ENCODE peak calls at places on chromosomes 13 and 19, in six cellular contexts. K is HepG2, B is mammary epithelial cell, S is fibroblast of lung, G is GM23338, W is endothelial cell of umbilical vein. E is an unnamed sample.

GRCh38 chr13:100454876-100455275 is 133.7 kb downstream of the GGACT start:
- DNase-seq in B (peak), S (peak), G (no peak), K (no peak), W (peak), E (peak)

GRCh38 chr19:2484178-2484937 is 8.4 kb downstream of the GADD45B start:
- DNase-seq in K (no peak), W (no peak), G (no peak), B (no peak), S (no peak), E (peak)

GRCh38 chr13:59345316-59345715 is 818.4 kb downstream of the DIAPH3 start:
- DNase-seq in W (peak), K (no peak), S (peak), G (no peak), B (no peak), E (no peak)

GRCh38 chr13:104015646-104016396 is 949.6 kb upstream of the SLC10A2 start:
- DNase-seq in G (no peak), B (no peak), K (no peak), S (peak), W (peak), E (no peak)

GRCh38 chr19:43634877-43635560 is 4.6 kb downstream of the CADM4 start:
- DNase-seq in S (no peak), G (peak), K (peak), W (no peak), B (no peak), E (no peak)

GRCh38 chr13:73754727-73755292 is 379.4 kb downstream of the KLF12 start:
- DNase-seq in K (peak), W (peak), S (peak), B (peak), G (peak), E (peak)

GRCh38 chr13:104043184-104043583 is 977.0 kb upstream of the SLC10A2 start:
- DNase-seq in B (peak), K (no peak), G (no peak), W (no peak), S (peak), E (no peak)

GRCh38 chr13:114002009-114002544 is 28.2 kb upstream of the C13orf46 start:
- DNase-seq in K (no peak), S (no peak), B (no peak), W (no peak), G (peak), E (no peak)

GRCh38 chr19:46181386-46181774 is 33.3 kb downstream of the IGFL2 start:
- DNase-seq in G (no peak), K (no peak), S (peak), W (no peak), B (no peak), E (no peak)

GRCh38 chr13:30346159-30346788 is 38.9 kb upstream of the KATNAL1 start:
- DNase-seq in W (no peak), S (no peak), G (no peak), K (no peak), B (peak), E (peak)

GRCh38 chr13:52371736-52372247 is 34.2 kb downstream of the THSD1 start:
- DNase-seq in S (peak), G (no peak), K (peak), B (peak), W (peak), E (peak)

GRCh38 chr19:38718747-38719543 is 25.3 kb downstream of the CAPN12 start:
- DNase-seq in G (peak), K (no peak), S (peak), W (no peak), B (peak), E (peak)
- TF ChIP-seq CTCF in G (peak), K (peak), S (no peak), W (peak), B (peak), E (no peak)

GRCh38 chr19:32936065-32936464 is 35.7 kb downstream of the CEP89 start:
- DNase-seq in W (no peak), B (no peak), K (no peak), S (no peak), G (no peak), E (no peak)

GRCh38 chr19:32933571-32933970 is 38.2 kb downstream of the CEP89 start:
- DNase-seq in K (no peak), G (no peak), B (no peak), S (no peak), W (no peak), E (no peak)

GRCh38 chr19:32930567-32930966 is 41.2 kb downstream of the CEP89 start:
- DNase-seq in W (no peak), G (no peak), B (no peak), S (no peak), K (no peak), E (no peak)

DNA sequence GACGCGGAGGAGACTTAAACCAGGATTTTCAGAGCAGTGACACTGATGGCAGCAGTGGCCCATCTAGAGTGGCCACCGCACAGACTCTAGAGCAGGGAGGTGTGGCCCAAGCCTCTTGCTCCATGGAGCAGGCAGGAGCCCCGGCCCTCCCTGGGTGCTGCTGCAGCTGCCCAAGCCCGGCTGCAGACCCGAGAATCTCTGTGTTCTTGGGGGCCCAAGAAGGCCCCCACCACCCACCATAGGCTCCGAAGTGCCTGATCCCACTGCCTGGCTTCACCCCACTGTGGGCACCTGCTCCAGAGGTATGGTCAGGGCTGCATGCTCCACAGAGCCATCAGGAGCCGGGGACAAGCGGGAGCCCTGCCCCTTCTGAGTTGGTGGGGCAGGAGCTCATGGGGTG is 36.1 kb downstream of the CEP89 start:
- DNase-seq in G (no peak), W (no peak), B (no peak), S (no peak), K (no peak), E (no peak)
- TF ChIP-seq EZH2 in G (no peak), W (no peak), B (no peak), S (no peak), K (no peak), E (no peak)

DNA sequence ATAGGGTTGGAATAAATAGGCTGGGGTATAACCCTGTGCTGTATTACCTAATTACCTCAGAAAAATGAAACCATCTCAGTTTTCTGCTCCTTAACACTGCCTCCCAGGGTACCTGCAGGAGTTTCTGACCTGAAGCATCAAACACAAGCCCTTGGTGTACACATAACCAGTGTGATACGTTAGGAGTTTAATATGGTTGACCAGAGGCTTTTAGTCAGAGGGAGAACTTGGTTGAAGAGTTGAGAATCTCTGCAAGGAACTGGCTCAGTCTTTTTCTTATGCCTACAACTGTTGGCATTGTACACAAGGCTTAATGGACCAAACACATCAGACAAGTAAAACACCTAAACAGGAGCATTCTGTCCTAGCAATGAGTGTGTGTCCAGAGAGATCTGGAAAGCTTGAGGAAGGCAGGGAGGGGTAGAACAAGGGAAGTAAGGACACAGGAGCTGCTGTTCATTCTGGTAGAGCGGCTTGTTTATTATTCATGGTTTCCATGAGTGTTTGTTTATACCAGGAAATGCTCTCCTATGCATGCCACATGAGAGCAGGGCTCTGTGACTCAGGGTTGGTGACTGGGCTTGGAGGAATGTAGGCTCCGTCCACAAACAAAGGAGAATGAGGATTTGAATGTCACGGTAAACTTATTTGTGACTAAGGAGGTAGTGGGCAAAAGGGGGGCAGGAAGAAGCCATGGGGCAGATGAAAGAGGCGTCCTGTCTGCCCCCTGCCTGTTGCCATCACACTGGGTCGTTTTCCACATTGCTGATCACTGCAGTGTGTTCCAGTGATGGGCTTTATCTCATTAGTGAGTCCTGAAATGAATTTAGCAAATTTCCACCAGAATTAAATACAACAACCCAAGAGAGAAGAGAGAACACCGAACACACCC is 11.9 kb upstream of the SPATA13 start:
- DNase-seq in B (peak), S (peak), G (peak), K (peak), W (peak), E (peak)
- H2AFZ ChIP-seq in B (peak), S (peak), G (no peak), K (no peak), W (peak), E (peak)

GRCh38 chr19:897442-898039 is 4.3 kb downstream of the RNU6-9 start:
- DNase-seq in W (no peak), G (peak), B (no peak), S (no peak), K (no peak), E (no peak)
- TF ChIP-seq CTCF in W (no peak), G (no peak), B (no peak), S (no peak), K (peak), E (peak)

DNA sequence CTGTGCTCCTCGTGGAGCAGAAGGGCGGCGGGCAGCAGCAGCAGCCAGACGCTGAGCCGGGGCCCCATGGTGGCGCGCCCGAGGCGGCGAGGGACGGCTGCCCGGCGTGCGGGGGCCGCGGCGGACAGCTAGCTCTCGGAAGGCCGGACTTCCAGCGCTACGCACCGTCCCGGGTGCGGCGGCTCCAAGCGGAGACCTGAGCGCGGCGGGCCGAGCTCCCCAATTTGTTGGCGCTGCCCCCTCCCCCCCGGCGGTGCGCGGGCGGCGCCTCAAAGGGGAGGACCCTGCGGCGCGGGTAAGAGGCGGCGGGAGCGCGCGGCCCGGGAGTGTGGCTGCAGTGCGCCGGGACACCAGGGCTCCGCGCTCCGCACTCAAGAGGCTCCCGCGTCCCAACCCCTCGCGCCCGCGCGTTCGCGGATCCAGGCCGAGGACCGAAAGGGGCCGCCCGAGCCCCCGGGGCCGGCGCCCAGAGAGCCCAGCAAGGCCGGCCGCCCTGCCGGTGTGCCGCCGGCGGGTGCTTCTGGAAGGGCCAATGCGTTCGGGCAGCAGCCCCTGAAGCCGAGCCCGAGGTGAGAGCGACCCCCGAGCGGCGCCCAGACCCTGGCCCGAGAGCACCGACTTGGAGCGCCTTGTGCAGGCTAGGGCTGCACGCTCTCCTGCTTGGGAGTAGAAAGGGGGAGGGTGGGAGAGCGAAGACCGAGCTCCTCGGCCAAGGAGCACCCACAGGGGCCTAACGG is at the start of the genes COL4A1 and COL4A2:
- DNase-seq in S (peak), K (no peak), W (peak), B (peak), G (peak), E (no peak)
- TF ChIP-seq EZH2 in S (no peak), K (no peak), W (no peak), B (no peak), G (no peak), E (no peak)

DNA sequence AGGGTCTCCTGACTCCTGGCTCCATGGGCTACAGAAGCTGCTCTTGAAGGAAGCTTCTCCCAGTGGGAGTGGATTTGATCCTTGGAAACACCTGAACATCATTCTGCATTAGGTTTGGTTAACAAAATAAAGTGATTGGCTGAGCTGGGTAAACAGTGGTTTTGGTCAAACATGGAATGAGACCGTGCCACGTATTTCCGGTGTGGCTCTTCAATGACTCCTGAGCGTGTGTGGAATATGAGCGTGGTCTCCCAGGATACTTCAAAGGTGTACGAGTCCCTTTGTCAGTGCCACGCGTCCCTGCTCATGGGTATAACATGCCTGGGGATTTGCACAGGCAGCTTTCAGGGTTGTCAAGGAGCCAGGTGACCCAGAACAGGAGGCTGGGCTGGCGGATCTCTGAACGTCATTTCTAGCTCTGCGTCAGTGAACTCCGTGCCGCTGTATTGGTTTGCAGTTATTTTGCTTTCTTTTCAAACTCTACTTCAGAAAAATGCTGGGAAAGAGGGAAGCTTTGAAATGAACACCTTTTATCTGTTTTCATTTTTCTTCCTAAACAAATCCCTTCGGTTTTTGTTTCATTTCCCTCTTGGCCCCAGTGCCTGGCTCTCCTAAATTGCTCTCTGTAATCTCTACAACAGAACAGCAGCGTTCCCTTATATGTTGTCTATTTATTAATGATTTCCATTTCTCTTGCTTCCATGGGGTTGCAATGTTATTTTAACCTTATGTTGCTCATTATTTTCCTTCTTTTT is 26.3 kb upstream of the GJB6 start:
- DNase-seq in W (no peak), G (no peak), S (no peak), K (no peak), B (peak), E (no peak)
- H2AFZ ChIP-seq in W (no peak), G (no peak), S (no peak), K (peak), B (peak), E (no peak)

GRCh38 chr13:112588490-112589297 is 741 bp upstream of the TUBGCP3 start:
- DNase-seq in W (no peak), B (no peak), G (no peak), S (no peak), K (no peak), E (no peak)

GRCh38 chr13:112583592-112584277 is 4.2 kb downstream of the TUBGCP3 start:
- DNase-seq in G (no peak), S (no peak), K (no peak), B (no peak), W (no peak), E (no peak)

GRCh38 chr13:112586334-112586733 is 1.6 kb downstream of the TUBGCP3 start:
- DNase-seq in W (no peak), B (no peak), K (no peak), S (no peak), G (no peak), E (no peak)

GRCh38 chr13:112587359-112587766 is 590 bp downstream of the TUBGCP3 start:
- DNase-seq in G (peak), W (peak), S (peak), K (peak), B (peak), E (peak)

GRCh38 chr13:112587767-112588489 is at the start of gene TUBGCP3:
- DNase-seq in G (peak), S (peak), W (peak), K (peak), B (peak), E (peak)
- TF ChIP-seq CTCF in G (no peak), S (no peak), W (no peak), K (no peak), B (no peak), E (no peak)

GRCh38 chr19:55958356-55958755 is 10.7 kb downstream of the NLRP8 start:
- DNase-seq in W (no peak), S (no peak), G (no peak), B (no peak), K (peak), E (no peak)

GRCh38 chr19:55956431-55956830 is 8.8 kb downstream of the NLRP8 start:
- DNase-seq in G (no peak), S (no peak), W (no peak), B (no peak), K (no peak), E (no peak)

GRCh38 chr19:55959996-55960675 is 12.5 kb downstream of the NLRP8 start:
- DNase-seq in G (no peak), W (no peak), B (no peak), K (no peak), S (no peak), E (no peak)

DNA sequence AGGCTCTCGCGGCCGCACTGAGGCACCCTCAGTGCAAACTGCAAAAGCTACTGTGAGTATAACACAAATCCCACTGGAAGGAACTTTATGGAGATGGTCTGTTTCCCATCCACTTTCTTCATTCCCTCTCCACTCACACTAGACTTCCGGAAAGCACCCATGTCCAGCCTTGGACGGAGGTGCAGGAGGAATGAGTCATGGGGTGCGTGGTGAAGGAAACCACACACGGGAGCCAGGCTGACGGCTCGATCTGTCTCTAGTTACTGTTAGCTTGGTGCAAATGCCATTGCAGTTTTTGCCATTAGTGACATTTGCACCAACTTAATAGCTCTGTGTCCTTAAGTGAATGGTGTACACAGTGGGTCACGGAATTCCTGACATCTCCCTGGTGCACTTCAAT is 14.6 kb downstream of the NLRP8 start:
- DNase-seq in K (no peak), G (no peak), B (no peak), S (no peak), W (no peak), E (no peak)
- TF ChIP-seq EZH2 in K (no peak), G (no peak), B (no peak), S (no peak), W (no peak), E (no peak)

GRCh38 chr19:4533334-4533733 is 1.7 kb downstream of the PLIN5 start:
- DNase-seq in K (no peak), S (no peak), G (no peak), W (no peak), B (no peak), E (no peak)
- H2AFZ ChIP-seq in K (no peak), S (no peak), G (no peak), W (no peak), B (no peak), E (no peak)

GRCh38 chr13:106804996-106805395 is 237.1 kb upstream of the ARGLU1 start:
- DNase-seq in B (no peak), W (no peak), K (no peak), S (no peak), G (peak), E (no peak)
- TF ChIP-seq CTCF in B (no peak), W (no peak), K (no peak), S (no peak), G (no peak), E (no peak)